ENCODE peak calls at places on chromosome 2, in five cellular contexts. B is GM12892; O is T-helper 2 cell; H is activated T-helper 9 cell treated with anti-CD3 and anti-CD28 coated beads, Interleukin-2, amount 50 U/mL, for 16 hours; Y is activated CD4-positive, alpha-beta T cell treated with anti-CD3 and anti-CD28 coated beads, Interleukin-2, amount 10 ng/mL, durations not matched to agents 7 days and 5 days. G is an unnamed sample.

GRCh38 chr2:172085460-172086159 is at the start of gene DLX1:
- DNase-seq in O (peak), Y (peak), B (no peak), H (no peak), G (no peak)

GRCh38 chr2:215377283-215377682 is 58.6 kb downstream of the FN1 start:
- DNase-seq in B (no peak), O (no peak), H (no peak), Y (no peak), G (no peak)

GRCh38 chr2:105597831-105598293 is 146.8 kb upstream of the NCK2 start:
- DNase-seq in O (no peak), B (no peak), Y (no peak), H (no peak), G (no peak)

GRCh38 chr2:44798139-44798659 is 143.3 kb upstream of the SIX3 start:
- DNase-seq in B (no peak), O (no peak), Y (no peak), H (no peak), G (no peak)

GRCh38 chr2:55839182-55839819 is 84.3 kb downstream of the EFEMP1 start:
- DNase-seq in B (no peak), O (no peak), H (no peak), Y (no peak), G (no peak)

GRCh38 chr2:170712653-170713279 is 2.4 kb upstream of the SP5 start:
- DNase-seq in O (no peak), Y (no peak), H (no peak), B (no peak), G (no peak)

GRCh38 chr2:197435598-197436435 is 989 bp upstream of the SF3B1 start:
- DNase-seq in B (no peak), O (peak), H (no peak), Y (no peak), G (no peak)

GRCh38 chr2:43074052-43074451 is 152.4 kb downstream of the ZFP36L2 start:
- DNase-seq in Y (no peak), H (no peak), B (no peak), O (no peak), G (no peak)

GRCh38 chr2:85785027-85785822 is 31.4 kb downstream of the ATOH8 start:
- DNase-seq in B (no peak), Y (no peak), H (no peak), O (no peak), G (no peak)

GRCh38 chr2:235264512-235264911 is 229.3 kb upstream of the AGAP1 start:
- DNase-seq in H (no peak), Y (no peak), B (no peak), O (no peak), G (no peak)

GRCh38 chr2:225033440-225034390 is 8.6 kb downstream of the DOCK10 start:
- DNase-seq in O (no peak), Y (no peak), H (no peak), B (no peak), G (no peak)

GRCh38 chr2:25255745-25256485 is 85.8 kb downstream of the DNMT3A start:
- DNase-seq in H (no peak), Y (no peak), O (no peak), B (no peak), G (no peak)

GRCh38 chr2:84395819-84396218 is 63.3 kb downstream of the SUCLG1 start:
- DNase-seq in H (no peak), Y (no peak), B (no peak), O (peak), G (no peak)

GRCh38 chr2:20013061-20013721 is 723 bp upstream of the MATN3 start:
- DNase-seq in O (no peak), H (no peak), B (no peak), Y (no peak), G (no peak)

GRCh38 chr2:100242891-100243670 is 79.2 kb downstream of the LONRF2 start:
- DNase-seq in O (peak), Y (peak), B (peak), H (no peak), G (peak)

GRCh38 chr2:40087927-40088326 is 308.9 kb upstream of the THUMPD2 start:
- DNase-seq in H (no peak), O (no peak), B (no peak), Y (no peak), G (no peak)

GRCh38 chr2:233996436-233996835 is 54.1 kb upstream of the SPP2 start:
- DNase-seq in H (no peak), O (no peak), B (no peak), Y (no peak), G (no peak)

GRCh38 chr2:201911372-201911771 is 105.0 kb downstream of the CDK15 start:
- DNase-seq in O (no peak), Y (no peak), B (no peak), H (no peak), G (no peak)

GRCh38 chr2:44233450-44234128 is 41.7 kb upstream of the SLC3A1 start:
- DNase-seq in H (no peak), Y (no peak), B (no peak), O (no peak), G (no peak)

GRCh38 chr2:188079176-188079575 is 212.5 kb upstream of the GULP1 start:
- DNase-seq in Y (no peak), H (no peak), O (no peak), B (no peak), G (no peak)

GRCh38 chr2:46655551-46656436 is 176.4 kb downstream of the TMEM247 start:
- DNase-seq in Y (no peak), B (no peak), H (no peak), O (no peak), G (no peak)

GRCh38 chr2:239275037-239275685 is 125.7 kb downstream of the HDAC4 start:
- DNase-seq in O (peak), Y (peak), H (peak), B (peak), G (peak)

GRCh38 chr2:237262838-237263771 is 150.9 kb downstream of the COL6A3 start:
- DNase-seq in B (no peak), H (no peak), Y (no peak), O (no peak), G (no peak)

GRCh38 chr2:203678971-203679370 is 27.5 kb upstream of the CD28 start:
- DNase-seq in B (no peak), Y (no peak), O (no peak), H (no peak), G (no peak)

GRCh38 chr2:70116936-70117554 is 29.8 kb downstream of the PCBP1 start:
- DNase-seq in B (no peak), H (no peak), Y (no peak), O (no peak), G (no peak)

GRCh38 chr2:156589381-156590079 is 153.4 kb downstream of the GPD2 start:
- DNase-seq in H (no peak), Y (peak), O (peak), B (peak), G (peak)

GRCh38 chr2:216211141-216211540 is 102.0 kb downstream of the XRCC5 start:
- DNase-seq in B (no peak), O (no peak), Y (no peak), H (no peak), G (no peak)

GRCh38 chr2:122329266-122329665 is 573.8 kb downstream of the TSN start:
- DNase-seq in Y (no peak), H (no peak), B (no peak), O (no peak), G (no peak)

GRCh38 chr2:166373951-166374350 is 1.8 kb downstream of the SCN9A start:
- DNase-seq in Y (no peak), H (no peak), O (peak), B (no peak), G (no peak)

GRCh38 chr2:23452853-23453420 is 68.0 kb downstream of the KLHL29 start:
- DNase-seq in H (no peak), Y (peak), B (peak), O (peak), G (peak)

GRCh38 chr2:72924353-72925240 is 7.3 kb downstream of the EMX1 start:
- DNase-seq in O (peak), B (peak), H (no peak), Y (no peak), G (no peak)

GRCh38 chr2:70607121-70607551 is 53.5 kb upstream of the TGFA start:
- DNase-seq in B (no peak), H (no peak), Y (no peak), O (no peak), G (no peak)

GRCh38 chr2:159064446-159065301 is 96.2 kb downstream of the TANC1 start:
- DNase-seq in B (no peak), Y (no peak), O (no peak), H (no peak), G (no peak)

GRCh38 chr2:150672311-150672710 is 184.8 kb upstream of the RND3 start:
- DNase-seq in H (no peak), Y (no peak), B (no peak), O (no peak), G (no peak)

GRCh38 chr2:107989445-107989844 is 3.1 kb downstream of the SLC5A7 start:
- DNase-seq in Y (no peak), B (no peak), H (no peak), O (no peak), G (no peak)